ENCODE peak calls at places on chromosomes 1 and 21, in seven cellular contexts. One of them, this sample, is unnamed.

GRCh38 chr1:99645699-99646531 is at the start of gene PALMD:
- DNase-seq in K562: peak
- DNase-seq in HepG2: peak
- DNase-seq in Panc1: no peak
- DNase-seq in H1: no peak
- DNase-seq in GM12878: no peak
- DNase-seq in HCT116: no peak
- DNase-seq in this sample: peak

GRCh38 chr1:30879126-30879786 is 29.3 kb downstream of the SDC3 start:
- DNase-seq in HCT116: no peak
- DNase-seq in Panc1: no peak
- DNase-seq in H1: no peak
- DNase-seq in GM12878: no peak
- DNase-seq in HepG2: no peak
- DNase-seq in K562: no peak
- DNase-seq in this sample: no peak

GRCh38 chr1:64965239-64966157 is 851 bp downstream of the JAK1 start:
- DNase-seq in H1: no peak
- DNase-seq in HCT116: no peak
- DNase-seq in K562: no peak
- DNase-seq in HepG2: no peak
- DNase-seq in Panc1: no peak
- DNase-seq in GM12878: no peak
- DNase-seq in this sample: peak

GRCh38 chr1:36447450-36447849 is 2.8 kb downstream of the OSCP1 start:
- DNase-seq in HepG2: no peak
- DNase-seq in HCT116: no peak
- DNase-seq in K562: no peak
- DNase-seq in H1: no peak
- DNase-seq in GM12878: no peak
- DNase-seq in Panc1: no peak
- DNase-seq in this sample: no peak

GRCh38 chr1:98940680-98941079 is 64.0 kb downstream of the PLPPR5 start:
- DNase-seq in GM12878: no peak
- DNase-seq in Panc1: no peak
- DNase-seq in H1: no peak
- DNase-seq in K562: no peak
- DNase-seq in HepG2: no peak
- DNase-seq in HCT116: no peak
- DNase-seq in this sample: no peak

GRCh38 chr1:211511947-211512346 is 20.0 kb upstream of the RD3 start:
- DNase-seq in Panc1: no peak
- DNase-seq in GM12878: no peak
- DNase-seq in HCT116: no peak
- DNase-seq in K562: no peak
- DNase-seq in HepG2: no peak
- DNase-seq in H1: no peak
- DNase-seq in this sample: no peak

GRCh38 chr1:7960165-7960564 is 1.3 kb upstream of the PARK7 start:
- DNase-seq in HCT116: no peak
- DNase-seq in K562: no peak
- DNase-seq in Panc1: no peak
- DNase-seq in H1: no peak
- DNase-seq in HepG2: no peak
- DNase-seq in GM12878: no peak
- DNase-seq in this sample: no peak

GRCh38 chr1:117500584-117500983 is 105.3 kb upstream of the TENT5C start:
- DNase-seq in Panc1: no peak
- DNase-seq in H1: no peak
- DNase-seq in K562: no peak
- DNase-seq in GM12878: no peak
- DNase-seq in HepG2: no peak
- DNase-seq in HCT116: no peak
- DNase-seq in this sample: no peak

GRCh38 chr1:205812271-205812877 is 624 bp downstream of the SLC41A1 start:
- DNase-seq in HCT116: no peak
- DNase-seq in K562: peak
- DNase-seq in GM12878: no peak
- DNase-seq in H1: no peak
- DNase-seq in Panc1: no peak
- DNase-seq in HepG2: no peak
- DNase-seq in this sample: peak

GRCh38 chr1:63732666-63733065 is 41.2 kb upstream of the ROR1 start:
- DNase-seq in H1: no peak
- DNase-seq in Panc1: no peak
- DNase-seq in HCT116: no peak
- DNase-seq in K562: no peak
- DNase-seq in HepG2: no peak
- DNase-seq in GM12878: no peak
- DNase-seq in this sample: no peak

GRCh38 chr21:35359076-35359475 is 310.0 kb upstream of the RUNX1 start:
- DNase-seq in H1: no peak
- DNase-seq in GM12878: no peak
- DNase-seq in HepG2: no peak
- DNase-seq in HCT116: no peak
- DNase-seq in K562: no peak
- DNase-seq in Panc1: no peak
- DNase-seq in this sample: no peak

GRCh38 chr21:35357041-35357780 is 308.1 kb upstream of the RUNX1 start:
- DNase-seq in K562: no peak
- DNase-seq in GM12878: no peak
- DNase-seq in Panc1: no peak
- DNase-seq in HCT116: no peak
- DNase-seq in HepG2: no peak
- DNase-seq in H1: no peak
- DNase-seq in this sample: no peak

GRCh38 chr21:35360870-35361570 is 311.9 kb upstream of the RUNX1 start:
- DNase-seq in HepG2: no peak
- DNase-seq in GM12878: no peak
- DNase-seq in H1: no peak
- DNase-seq in K562: no peak
- DNase-seq in Panc1: no peak
- DNase-seq in HCT116: no peak
- DNase-seq in this sample: no peak

GRCh38 chr21:35354078-35354477 is 305.0 kb upstream of the RUNX1 start:
- DNase-seq in K562: no peak
- DNase-seq in HCT116: no peak
- DNase-seq in H1: no peak
- DNase-seq in GM12878: no peak
- DNase-seq in HepG2: no peak
- DNase-seq in Panc1: no peak
- DNase-seq in this sample: no peak

DNA sequence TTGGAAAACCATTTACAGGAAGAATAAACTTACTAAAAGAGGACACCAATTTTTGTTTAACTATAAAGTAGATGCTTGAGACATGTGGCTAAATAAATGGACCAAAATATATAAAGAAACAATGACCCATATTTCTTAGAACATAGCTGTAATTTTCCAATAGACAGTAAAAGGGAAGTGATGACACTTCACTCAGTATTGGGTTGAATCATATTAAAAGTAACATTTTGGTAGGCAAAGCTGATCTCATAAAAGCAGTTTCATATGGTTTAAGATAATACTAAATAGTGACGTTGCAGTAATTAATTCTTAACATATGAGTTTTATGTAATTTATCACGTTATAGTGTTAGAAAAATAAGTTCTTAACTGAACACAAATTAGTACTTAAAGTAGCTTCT is 308.9 kb upstream of the RUNX1 start:
- DNase-seq in GM12878: no peak
- DNase-seq in HCT116: no peak
- DNase-seq in K562: no peak
- DNase-seq in HepG2: no peak
- DNase-seq in Panc1: no peak
- DNase-seq in H1: no peak
- DNase-seq in this sample: no peak
- TF ChIP-seq SIN3A in GM12878: no peak
- TF ChIP-seq SIN3A in HCT116: no peak
- TF ChIP-seq SIN3A in K562: no peak
- TF ChIP-seq SIN3A in HepG2: no peak
- TF ChIP-seq SIN3A in Panc1: no peak
- TF ChIP-seq SIN3A in H1: no peak
- TF ChIP-seq SIN3A in this sample: no peak

GRCh38 chr21:38263493-38263892 is 6.7 kb downstream of the KCNJ15 start:
- DNase-seq in GM12878: no peak
- DNase-seq in H1: no peak
- DNase-seq in K562: no peak
- DNase-seq in HepG2: no peak
- DNase-seq in Panc1: no peak
- DNase-seq in HCT116: no peak
- DNase-seq in this sample: no peak
- TF ChIP-seq SIN3A in GM12878: no peak
- TF ChIP-seq SIN3A in H1: no peak
- TF ChIP-seq SIN3A in K562: no peak
- TF ChIP-seq SIN3A in HepG2: no peak
- TF ChIP-seq SIN3A in Panc1: no peak
- TF ChIP-seq SIN3A in HCT116: no peak
- TF ChIP-seq SIN3A in this sample: no peak

GRCh38 chr1:52550447-52550846 is 2.4 kb downstream of the TUT4 start:
- DNase-seq in Panc1: no peak
- DNase-seq in GM12878: no peak
- DNase-seq in HCT116: no peak
- DNase-seq in H1: no peak
- DNase-seq in HepG2: peak
- DNase-seq in K562: no peak
- DNase-seq in this sample: no peak

GRCh38 chr1:52552505-52553371 is at the start of gene TUT4:
- DNase-seq in GM12878: no peak
- DNase-seq in K562: peak
- DNase-seq in HepG2: peak
- DNase-seq in HCT116: peak
- DNase-seq in H1: peak
- DNase-seq in Panc1: no peak
- DNase-seq in this sample: peak

GRCh38 chr1:52553372-52554266 is 727 bp upstream of the TUT4 start:
- DNase-seq in K562: peak
- DNase-seq in HCT116: peak
- DNase-seq in Panc1: no peak
- DNase-seq in GM12878: no peak
- DNase-seq in HepG2: peak
- DNase-seq in H1: no peak
- DNase-seq in this sample: peak

GRCh38 chr1:52552236-52552504 is 722 bp downstream of the TUT4 start:
- DNase-seq in Panc1: no peak
- DNase-seq in HCT116: no peak
- DNase-seq in HepG2: peak
- DNase-seq in H1: no peak
- DNase-seq in GM12878: no peak
- DNase-seq in K562: peak
- DNase-seq in this sample: peak

GRCh38 chr1:52551476-52552235 is 1.2 kb downstream of the TUT4 start:
- DNase-seq in GM12878: no peak
- DNase-seq in HCT116: no peak
- DNase-seq in HepG2: peak
- DNase-seq in Panc1: no peak
- DNase-seq in K562: no peak
- DNase-seq in H1: no peak
- DNase-seq in this sample: no peak
- TF ChIP-seq SIN3A in GM12878: no peak
- TF ChIP-seq SIN3A in HCT116: no peak
- TF ChIP-seq SIN3A in HepG2: no peak
- TF ChIP-seq SIN3A in Panc1: no peak
- TF ChIP-seq SIN3A in K562: no peak
- TF ChIP-seq SIN3A in H1: no peak
- TF ChIP-seq SIN3A in this sample: no peak

DNA sequence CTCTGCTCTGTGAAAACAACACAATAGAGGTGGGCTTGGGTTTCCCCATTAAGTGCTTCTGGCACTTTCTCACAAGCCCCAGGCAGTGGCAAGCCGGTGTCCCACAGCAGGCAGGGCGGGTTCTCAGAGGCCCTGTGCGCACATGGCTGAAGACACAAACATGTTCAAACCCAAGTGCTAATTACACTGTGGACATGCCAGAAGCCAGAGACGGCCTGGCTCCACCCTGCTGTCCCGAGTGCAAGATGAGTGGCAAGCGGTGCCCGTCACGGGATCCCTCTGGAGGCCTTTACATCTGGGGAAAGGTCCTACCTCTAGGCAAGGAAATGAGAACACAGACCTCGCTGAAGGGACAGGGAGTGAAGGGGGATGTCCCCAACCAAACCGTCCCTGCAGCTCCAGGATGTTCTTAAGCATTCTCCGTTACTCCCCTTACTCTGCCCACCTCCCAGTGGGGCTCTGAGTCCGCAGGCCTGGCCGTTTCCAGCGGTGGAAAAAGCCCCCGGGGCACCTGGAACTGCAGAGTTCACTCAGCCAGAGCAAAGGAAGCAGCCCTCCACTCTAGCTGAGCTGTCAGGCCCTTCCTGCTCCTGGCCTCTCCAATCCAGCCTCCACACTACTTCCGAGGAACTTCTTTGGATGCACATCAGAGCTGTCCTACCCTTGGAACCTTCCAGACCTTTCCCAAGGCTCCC is 57.4 kb downstream of the SLC66A1 start:
- DNase-seq in Panc1: no peak
- DNase-seq in GM12878: no peak
- DNase-seq in HCT116: no peak
- DNase-seq in HepG2: no peak
- DNase-seq in K562: no peak
- DNase-seq in H1: no peak
- DNase-seq in this sample: peak
- TF ChIP-seq SIN3A in Panc1: no peak
- TF ChIP-seq SIN3A in GM12878: no peak
- TF ChIP-seq SIN3A in HCT116: no peak
- TF ChIP-seq SIN3A in HepG2: no peak
- TF ChIP-seq SIN3A in K562: no peak
- TF ChIP-seq SIN3A in H1: no peak
- TF ChIP-seq SIN3A in this sample: no peak

DNA sequence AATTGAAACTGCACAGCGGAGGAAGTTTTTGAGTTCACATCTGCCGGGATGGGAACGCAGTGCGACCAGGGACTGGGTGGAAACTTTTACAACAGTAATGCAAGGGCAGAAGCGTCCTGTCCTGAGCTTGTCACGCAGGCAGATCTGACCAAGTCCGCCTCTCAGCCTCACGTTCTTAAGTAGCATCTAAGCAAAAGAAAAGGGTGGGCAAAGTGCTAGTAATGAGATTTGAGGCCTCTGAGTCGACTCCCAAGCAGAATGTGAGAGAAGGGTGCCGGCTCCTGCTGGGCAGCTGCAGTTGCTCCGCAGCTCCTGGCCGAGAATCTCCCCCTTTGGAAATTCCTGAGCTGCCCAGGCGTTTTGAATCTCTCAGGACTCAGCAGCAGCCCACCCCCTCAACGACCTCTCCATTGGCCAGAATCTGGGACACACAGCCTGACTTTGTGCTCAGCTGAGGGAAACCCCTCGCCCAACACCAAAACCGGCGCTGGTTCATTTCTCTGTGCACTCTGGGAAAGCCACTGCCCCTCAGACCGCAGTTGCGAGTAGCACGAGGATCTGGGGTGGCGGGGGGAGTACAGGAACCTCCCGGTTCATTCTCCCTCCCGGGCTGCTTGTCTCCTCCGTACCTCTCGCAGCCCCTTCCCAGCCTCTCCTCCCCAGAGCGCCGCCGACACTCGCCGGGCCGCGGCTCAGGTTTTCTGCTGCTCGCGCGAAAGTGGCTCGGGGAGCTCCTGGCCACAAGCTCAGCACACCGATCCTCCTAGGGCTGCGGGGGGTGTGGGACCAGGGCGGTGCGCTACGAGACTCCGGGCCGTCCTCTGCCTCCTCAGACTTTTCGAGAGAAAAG is 898 bp upstream of the S1PR1 start:
- DNase-seq in K562: peak
- DNase-seq in HepG2: no peak
- DNase-seq in H1: no peak
- DNase-seq in GM12878: peak
- DNase-seq in Panc1: no peak
- DNase-seq in HCT116: no peak
- DNase-seq in this sample: peak
- TF ChIP-seq SIN3A in K562: no peak
- TF ChIP-seq SIN3A in HepG2: no peak
- TF ChIP-seq SIN3A in H1: no peak
- TF ChIP-seq SIN3A in GM12878: no peak
- TF ChIP-seq SIN3A in Panc1: no peak
- TF ChIP-seq SIN3A in HCT116: no peak
- TF ChIP-seq SIN3A in this sample: peak